ENCODE peak calls at places on chromosome 5, in four cellular contexts. P is A549, G is skeletal muscle cell, U is heart right ventricle. E is an unnamed sample.

GRCh38 chr5:4023701-4024100 is 428.1 kb downstream of the IRX1 start:
- DNase-seq in U (no peak), P (no peak), G (no peak), E (no peak)

GRCh38 chr5:58759745-58760144 is 176.9 kb downstream of the RAB3C start:
- DNase-seq in P (no peak), G (no peak), U (no peak), E (no peak)

GRCh38 chr5:6711409-6712135 is 1.7 kb upstream of the TENT4A start:
- DNase-seq in G (no peak), P (no peak), U (peak), E (no peak)

GRCh38 chr5:132641241-132641723 is 16.7 kb upstream of the IL13 start:
- DNase-seq in P (no peak), U (no peak), G (no peak), E (no peak)

GRCh38 chr5:168591302-168592013 is 12.3 kb upstream of the PANK3 start:
- DNase-seq in U (no peak), P (no peak), G (no peak), E (no peak)

GRCh38 chr5:134517553-134517952 is 7.9 kb upstream of the JADE2 start:
- DNase-seq in U (no peak), P (no peak), G (no peak), E (no peak)

GRCh38 chr5:139561655-139562451 is 714 bp downstream of the UBE2D2 start:
- DNase-seq in U (no peak), P (peak), G (no peak), E (no peak)

GRCh38 chr5:61449756-61450155 is 117.7 kb downstream of the ZSWIM6 start:
- DNase-seq in U (no peak), G (no peak), P (peak), E (no peak)

GRCh38 chr5:123776761-123777160 is 264.8 kb downstream of the CSNK1G3 start:
- DNase-seq in G (peak), U (no peak), P (no peak), E (no peak)

GRCh38 chr5:123717139-123717538 is 205.2 kb downstream of the CSNK1G3 start:
- DNase-seq in U (no peak), G (no peak), P (no peak), E (no peak)

GRCh38 chr5:17114715-17115599 is 102.5 kb upstream of the BASP1 start:
- DNase-seq in G (no peak), P (peak), U (no peak), E (no peak)

GRCh38 chr5:103357636-103358035 is 99.1 kb downstream of the MACIR start:
- DNase-seq in U (no peak), G (no peak), P (no peak), E (no peak)
- H3K4me3 ChIP-seq in U (no peak), G (no peak), P (no peak), E (no peak)

DNA sequence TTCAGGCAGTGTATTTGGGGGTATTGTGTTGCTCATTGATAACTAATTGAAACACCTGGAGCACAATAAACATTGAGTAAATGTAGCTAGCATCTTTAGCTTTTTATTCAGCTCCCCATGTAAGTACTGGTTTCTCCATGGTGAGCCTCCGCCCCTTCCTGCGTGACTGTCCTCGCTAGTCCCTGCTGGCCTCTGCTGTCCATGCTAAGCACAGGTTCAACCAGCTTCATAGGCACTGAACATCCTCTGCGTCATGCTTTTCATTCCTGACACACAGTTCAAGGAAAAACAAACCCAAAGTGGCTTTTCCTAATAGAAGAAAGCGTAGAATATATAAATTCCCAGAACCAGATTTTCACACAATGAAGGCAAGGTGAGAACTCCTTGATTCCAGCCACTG is 27.3 kb upstream of the DAP start:
- DNase-seq in G (no peak), U (no peak), P (no peak), E (no peak)
- H3K4me3 ChIP-seq in G (no peak), U (no peak), P (no peak), E (no peak)

GRCh38 chr5:154708845-154709244 is 46.3 kb upstream of the LARP1 start:
- DNase-seq in P (no peak), G (no peak), U (no peak), E (no peak)

GRCh38 chr5:154712518-154713437 is 42.4 kb upstream of the LARP1 start:
- DNase-seq in P (no peak), U (no peak), G (no peak), E (no peak)

GRCh38 chr5:154713615-154714125 is 41.5 kb upstream of the LARP1 start:
- DNase-seq in P (no peak), G (no peak), U (no peak), E (no peak)

GRCh38 chr5:154709368-154710305 is 45.5 kb upstream of the LARP1 start:
- DNase-seq in G (no peak), P (no peak), U (no peak), E (no peak)

GRCh38 chr5:154714271-154714986 is 40.7 kb upstream of the LARP1 start:
- DNase-seq in U (no peak), P (no peak), G (no peak), E (no peak)
- H3K4me3 ChIP-seq in U (no peak), P (no peak), G (no peak), E (peak)

GRCh38 chr5:172768098-172768572 is 2.9 kb downstream of the DUSP1 start:
- DNase-seq in U (no peak), G (no peak), P (no peak), E (no peak)

GRCh38 chr5:172765766-172766286 is 5.2 kb downstream of the DUSP1 start:
- DNase-seq in G (peak), P (peak), U (no peak), E (no peak)

GRCh38 chr5:172768573-172769323 is 2.2 kb downstream of the DUSP1 start:
- DNase-seq in U (no peak), G (no peak), P (peak), E (peak)

GRCh38 chr5:172764861-172765765 is 5.9 kb downstream of the DUSP1 start:
- DNase-seq in P (peak), G (peak), U (peak), E (peak)

GRCh38 chr5:172766287-172767104 is 4.5 kb downstream of the DUSP1 start:
- DNase-seq in P (peak), G (peak), U (peak), E (no peak)
- H3K4me3 ChIP-seq in P (peak), G (peak), U (peak), E (peak)

GRCh38 chr5:126354012-126354856 is 69.0 kb upstream of the GRAMD2B start:
- DNase-seq in P (peak), G (peak), U (no peak), E (no peak)
- H3K4me3 ChIP-seq in P (no peak), G (peak), U (peak), E (no peak)

DNA sequence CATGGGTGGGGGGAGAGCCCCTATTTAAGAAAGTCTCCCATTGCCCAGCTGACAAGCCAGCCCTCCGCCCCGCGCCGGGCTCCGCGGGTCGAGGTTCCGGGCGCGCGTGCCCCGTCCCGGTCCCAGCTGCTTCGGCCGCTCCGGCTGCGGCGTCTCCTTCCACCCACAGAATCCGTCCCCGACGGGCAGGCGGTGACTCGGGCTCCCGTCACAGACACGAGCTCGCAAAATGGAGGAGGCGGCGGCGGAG is 204 bp downstream of the NR3C1 start:
- DNase-seq in U (no peak), P (no peak), G (no peak), E (no peak)
- H3K4me3 ChIP-seq in U (peak), P (peak), G (peak), E (peak)